ENCODE peak calls at places on chromosomes 12 and 14, in ten cellular contexts. K, S, E, V, Z, F, I, M, A and Q are unnamed samples.

GRCh38 chr12:81692008-81692407 is 67.1 kb downstream of the PPFIA2 start:
- DNase-seq in K (no peak), S (no peak), E (peak), V (no peak), Z (no peak), F (no peak), I (no peak), M (no peak), A (no peak), Q (no peak)

GRCh38 chr14:88168498-88169165 is 154.4 kb downstream of the KCNK10 start:
- DNase-seq in K (peak), S (no peak), E (peak), V (peak), Z (no peak), F (no peak), I (no peak), M (peak), A (no peak), Q (peak)

GRCh38 chr12:39272934-39273770 is 169.8 kb downstream of the KIF21A start:
- DNase-seq in K (peak), S (no peak), E (peak), V (peak), Z (peak), F (no peak), I (peak), M (peak), A (no peak), Q (peak)

GRCh38 chr12:3077572-3078081 is 448 bp downstream of the TSPAN9 start:
- DNase-seq in K (no peak), S (no peak), E (no peak), V (peak), Z (peak), F (peak), I (peak), M (peak), A (no peak), Q (no peak)

GRCh38 chr14:65664436-65664835 is 251.9 kb downstream of the FUT8 start:
- DNase-seq in K (no peak), S (no peak), E (no peak), V (no peak), Z (no peak), F (no peak), I (no peak), M (no peak), A (no peak), Q (no peak)

GRCh38 chr14:79965896-79966295 is 245.4 kb downstream of the DIO2 start:
- DNase-seq in K (no peak), S (no peak), E (no peak), V (peak), Z (no peak), F (no peak), I (peak), M (peak), A (no peak), Q (no peak)

GRCh38 chr14:21025374-21026151 is 702 bp upstream of the NDRG2 start:
- DNase-seq in K (peak), S (peak), E (no peak), V (peak), Z (no peak), F (peak), I (no peak), M (no peak), A (no peak), Q (no peak)

GRCh38 chr14:44942436-44942835 is 19.3 kb downstream of the KLHL28 start:
- DNase-seq in K (no peak), S (no peak), E (no peak), V (no peak), Z (no peak), F (no peak), I (no peak), M (no peak), A (no peak), Q (no peak)

GRCh38 chr12:47328831-47329545 is 249.2 kb upstream of the AMIGO2 start:
- DNase-seq in K (no peak), S (no peak), E (peak), V (peak), Z (peak), F (no peak), I (peak), M (peak), A (no peak), Q (no peak)

GRCh38 chr12:5439333-5439732 is 7.4 kb downstream of the NTF3 start:
- DNase-seq in K (no peak), S (no peak), E (no peak), V (no peak), Z (no peak), F (no peak), I (no peak), M (no peak), A (no peak), Q (no peak)

GRCh38 chr12:54569995-54570531 is 18.4 kb downstream of the PPP1R1A start:
- DNase-seq in K (no peak), S (no peak), E (no peak), V (no peak), Z (no peak), F (no peak), I (no peak), M (no peak), A (no peak), Q (no peak)

GRCh38 chr12:54569072-54569471 is 19.4 kb downstream of the PPP1R1A start:
- DNase-seq in K (no peak), S (no peak), E (no peak), V (no peak), Z (no peak), F (no peak), I (no peak), M (no peak), A (no peak), Q (no peak)

GRCh38 chr12:54571857-54572195 is 16.6 kb downstream of the PPP1R1A start:
- DNase-seq in K (no peak), S (no peak), E (no peak), V (no peak), Z (no peak), F (no peak), I (no peak), M (no peak), A (no peak), Q (no peak)

GRCh38 chr12:54572881-54573280 is 15.6 kb downstream of the PPP1R1A start:
- DNase-seq in K (no peak), S (no peak), E (no peak), V (no peak), Z (no peak), F (no peak), I (no peak), M (no peak), A (no peak), Q (no peak)

GRCh38 chr12:54571166-54571856 is 17.1 kb downstream of the PPP1R1A start:
- DNase-seq in K (no peak), S (no peak), E (no peak), V (peak), Z (no peak), F (no peak), I (no peak), M (peak), A (no peak), Q (no peak)
- TF ChIP-seq CTCF in K (no peak), S (no peak), E (no peak), V (no peak), Z (no peak), F (no peak), I (no peak), M (no peak), A (no peak), Q (no peak)

GRCh38 chr14:68281497-68281896 is 461.9 kb downstream of the RAD51B start:
- DNase-seq in K (no peak), S (no peak), E (no peak), V (no peak), Z (no peak), F (no peak), I (no peak), M (no peak), A (no peak), Q (no peak)
- TF ChIP-seq CTCF in K (no peak), S (no peak), E (no peak), V (no peak), Z (no peak), F (no peak), I (no peak), M (no peak), A (no peak), Q (no peak)

GRCh38 chr12:118841588-118841987 is 139.8 kb upstream of the SRRM4 start:
- DNase-seq in K (peak), S (no peak), E (no peak), V (no peak), Z (no peak), F (no peak), I (no peak), M (no peak), A (no peak), Q (no peak)
- TF ChIP-seq CTCF in K (no peak), S (no peak), E (no peak), V (no peak), Z (no peak), F (no peak), I (no peak), M (no peak), A (no peak), Q (no peak)

DNA sequence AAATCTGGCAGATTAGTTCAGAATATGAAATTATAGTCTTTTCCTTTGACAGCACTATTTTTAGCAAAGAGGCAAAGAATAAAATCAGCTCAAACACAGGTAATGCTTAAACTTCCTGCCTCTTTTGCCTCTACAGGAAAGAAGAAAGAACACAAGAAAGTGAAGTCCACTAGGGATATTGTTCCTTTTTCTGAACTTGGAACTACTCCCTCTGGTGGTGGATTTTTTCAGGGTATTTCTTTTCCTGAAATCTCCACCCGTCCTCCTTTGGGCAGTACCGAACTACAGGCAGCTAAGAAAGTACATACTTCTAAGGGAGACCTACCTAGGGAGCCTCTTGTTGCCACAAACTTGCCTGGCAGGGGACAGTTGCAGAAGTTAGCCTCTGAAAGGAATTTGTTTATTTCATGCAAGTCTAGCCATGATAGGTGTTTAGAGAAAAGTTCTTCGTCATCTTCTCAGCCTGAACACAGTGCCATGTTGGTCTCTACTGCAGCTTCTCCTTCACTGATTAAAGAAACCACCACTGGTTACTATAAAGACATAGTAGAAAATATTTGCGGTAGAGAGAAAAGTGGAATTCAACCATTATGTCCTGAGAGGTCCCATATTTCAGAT is 17.4 kb downstream of the TMPO start:
- DNase-seq in K (no peak), S (no peak), E (peak), V (peak), Z (peak), F (no peak), I (no peak), M (peak), A (no peak), Q (no peak)
- TF ChIP-seq CTCF in K (peak), S (no peak), E (peak), V (peak), Z (peak), F (no peak), I (peak), M (peak), A (peak), Q (peak)

DNA sequence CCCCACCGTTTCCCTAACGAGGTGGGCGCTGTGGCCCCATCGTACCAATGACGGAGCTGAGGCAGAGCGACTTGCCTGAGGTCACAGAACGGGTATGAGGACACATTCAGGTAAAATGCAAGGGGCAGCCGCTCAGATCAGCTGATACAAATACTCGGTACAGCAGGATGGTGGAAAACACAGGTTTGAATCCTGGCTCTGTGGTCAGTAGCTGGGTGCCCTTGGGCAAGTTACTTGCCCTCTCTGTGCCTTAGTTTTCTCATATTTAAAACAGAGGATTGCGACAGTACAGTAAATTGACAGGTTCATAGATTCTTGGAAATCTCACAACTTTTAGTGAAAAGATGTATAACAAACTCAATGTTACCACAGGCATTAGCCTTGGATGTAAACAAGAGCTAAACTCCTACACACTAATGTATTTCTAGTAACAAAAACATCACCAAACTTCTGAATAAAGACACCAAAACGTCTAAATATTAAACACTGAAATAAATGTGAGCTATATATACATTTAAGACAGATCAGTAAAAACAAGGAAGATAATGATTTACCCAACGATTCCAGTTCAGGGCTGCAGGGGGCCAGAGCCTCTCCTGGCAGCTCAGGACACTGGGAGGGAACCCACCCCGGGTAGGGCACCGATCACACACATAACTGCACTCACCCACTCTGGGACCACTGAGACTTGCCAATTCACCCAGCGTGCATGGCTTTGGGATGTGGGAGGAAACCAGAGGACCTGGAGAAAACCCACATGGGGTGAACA is 128.4 kb downstream of the RBM19 start:
- DNase-seq in K (no peak), S (no peak), E (no peak), V (no peak), Z (no peak), F (no peak), I (no peak), M (no peak), A (no peak), Q (no peak)
- TF ChIP-seq CTCF in K (peak), S (no peak), E (peak), V (peak), Z (no peak), F (no peak), I (peak), M (peak), A (peak), Q (no peak)

GRCh38 chr12:43730283-43730682 is 28.3 kb downstream of the PUS7L start:
- DNase-seq in K (no peak), S (no peak), E (no peak), V (no peak), Z (no peak), F (no peak), I (no peak), M (no peak), A (no peak), Q (no peak)

GRCh38 chr12:43728698-43729097 is 29.9 kb downstream of the PUS7L start:
- DNase-seq in K (no peak), S (no peak), E (no peak), V (no peak), Z (no peak), F (no peak), I (no peak), M (no peak), A (no peak), Q (no peak)

GRCh38 chr12:43722621-43723020 is 36.0 kb downstream of the PUS7L start:
- DNase-seq in K (no peak), S (no peak), E (no peak), V (no peak), Z (no peak), F (no peak), I (no peak), M (no peak), A (no peak), Q (no peak)

GRCh38 chr12:43723134-43723533 is 35.5 kb downstream of the PUS7L start:
- DNase-seq in K (no peak), S (no peak), E (no peak), V (no peak), Z (no peak), F (no peak), I (no peak), M (no peak), A (no peak), Q (no peak)

GRCh38 chr12:43728117-43728516 is 30.5 kb downstream of the PUS7L start:
- DNase-seq in K (no peak), S (no peak), E (no peak), V (no peak), Z (no peak), F (no peak), I (no peak), M (peak), A (no peak), Q (no peak)
- TF ChIP-seq CTCF in K (peak), S (no peak), E (no peak), V (peak), Z (peak), F (no peak), I (peak), M (no peak), A (peak), Q (peak)

GRCh38 chr14:22656226-22656625 is 12.1 kb upstream of the OR6J1 start:
- DNase-seq in K (no peak), S (no peak), E (no peak), V (peak), Z (no peak), F (no peak), I (no peak), M (no peak), A (no peak), Q (no peak)

GRCh38 chr14:22656945-22657711 is 13.0 kb upstream of the OR6J1 start:
- DNase-seq in K (no peak), S (no peak), E (no peak), V (peak), Z (no peak), F (no peak), I (peak), M (peak), A (no peak), Q (no peak)

GRCh38 chr14:22658951-22659350 is 14.8 kb upstream of the OR6J1 start:
- DNase-seq in K (no peak), S (no peak), E (no peak), V (no peak), Z (no peak), F (no peak), I (no peak), M (no peak), A (no peak), Q (no peak)

GRCh38 chr14:22660654-22661053 is 16.5 kb upstream of the OR6J1 start:
- DNase-seq in K (no peak), S (no peak), E (no peak), V (no peak), Z (no peak), F (no peak), I (no peak), M (no peak), A (no peak), Q (no peak)

GRCh38 chr14:22657861-22658260 is 13.7 kb upstream of the OR6J1 start:
- DNase-seq in K (no peak), S (no peak), E (peak), V (peak), Z (peak), F (no peak), I (peak), M (peak), A (no peak), Q (no peak)
- TF ChIP-seq CTCF in K (no peak), S (no peak), E (peak), V (peak), Z (no peak), F (no peak), I (peak), M (peak), A (peak), Q (peak)

DNA sequence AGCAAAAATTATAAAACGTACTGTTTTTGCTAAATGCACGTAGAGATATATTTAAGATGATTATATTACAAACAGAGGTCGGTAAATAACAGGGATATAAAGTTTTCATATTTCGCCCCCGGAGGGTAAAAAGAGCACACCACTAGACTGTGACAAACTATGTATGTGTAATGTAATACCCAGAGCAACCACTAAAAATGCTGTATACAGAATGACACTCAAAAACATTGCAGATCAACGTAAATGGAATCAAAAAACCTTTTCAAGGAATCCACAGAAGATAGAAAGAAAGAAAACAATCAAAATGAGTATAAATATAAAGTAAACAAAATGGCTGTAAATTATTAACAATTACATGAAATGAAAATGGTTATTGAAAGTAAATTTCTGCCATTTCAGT is 37.6 kb upstream of the PRB4 start:
- DNase-seq in K (no peak), S (no peak), E (no peak), V (peak), Z (no peak), F (no peak), I (no peak), M (no peak), A (no peak), Q (no peak)
- TF ChIP-seq CTCF in K (peak), S (no peak), E (peak), V (no peak), Z (no peak), F (no peak), I (no peak), M (peak), A (no peak), Q (peak)

GRCh38 chr14:49550284-49551184 is 35.6 kb downstream of the RPS29 start:
- DNase-seq in K (no peak), S (no peak), E (peak), V (peak), Z (peak), F (no peak), I (no peak), M (peak), A (no peak), Q (no peak)
- TF ChIP-seq CTCF in K (no peak), S (no peak), E (peak), V (no peak), Z (peak), F (no peak), I (peak), M (peak), A (peak), Q (peak)

DNA sequence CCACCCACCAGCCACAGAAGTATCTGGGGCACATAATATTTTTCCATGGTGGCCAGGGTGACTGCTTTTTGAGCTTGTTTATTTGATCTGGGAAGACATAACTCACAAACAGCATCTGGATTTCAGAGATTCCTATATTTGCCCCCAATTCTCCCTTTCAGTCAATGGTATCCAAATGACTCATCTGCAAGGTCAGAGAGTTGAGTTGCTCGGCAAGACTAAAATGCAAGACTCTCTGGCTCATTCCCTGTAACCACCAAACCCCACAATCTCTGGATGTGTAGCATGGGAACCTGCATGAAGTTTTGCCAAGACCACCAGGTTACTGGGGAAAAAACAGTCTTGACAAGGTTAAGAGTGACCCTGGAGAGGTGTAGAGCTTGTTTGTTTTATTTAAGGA is 174.9 kb upstream of the FAR2 start:
- DNase-seq in K (no peak), S (no peak), E (no peak), V (peak), Z (no peak), F (no peak), I (peak), M (peak), A (no peak), Q (no peak)
- TF ChIP-seq CTCF in K (no peak), S (no peak), E (no peak), V (no peak), Z (no peak), F (no peak), I (no peak), M (no peak), A (no peak), Q (no peak)